ENCODE peak calls at places on chromosomes 11 and 22, in nine cellular contexts. E, W, J, Z, X, Q, H, U and D are unnamed samples.

GRCh38 chr11:57276169-57276854 is 39.3 kb upstream of the APLNR start:
- DNase-seq in E (no peak), W (no peak), J (no peak), Z (no peak), X (no peak), Q (no peak), H (no peak), U (no peak), D (no peak)

GRCh38 chr11:63534895-63535461 is 1.6 kb upstream of the PLAAT4 start:
- DNase-seq in E (no peak), W (no peak), J (no peak), Z (no peak), X (no peak), Q (no peak), H (no peak), U (no peak), D (no peak)

GRCh38 chr11:65045061-65045460 is 4.1 kb downstream of the SAC3D1 start:
- DNase-seq in E (no peak), W (no peak), J (no peak), Z (no peak), X (no peak), Q (no peak), H (no peak), U (no peak), D (no peak)

GRCh38 chr11:66289548-66290331 is 797 bp upstream of the YIF1A start:
- DNase-seq in E (peak), W (peak), J (no peak), Z (peak), X (peak), Q (peak), H (no peak), U (no peak), D (no peak)

GRCh38 chr11:27456140-27456801 is 16.3 kb downstream of the LGR4 start:
- DNase-seq in E (no peak), W (no peak), J (peak), Z (no peak), X (no peak), Q (no peak), H (no peak), U (no peak), D (no peak)

GRCh38 chr11:65482306-65482850 is 16.5 kb upstream of the MALAT1 start:
- DNase-seq in E (no peak), W (no peak), J (no peak), Z (no peak), X (no peak), Q (no peak), H (no peak), U (no peak), D (no peak)

GRCh38 chr11:26779466-26779865 is 57.6 kb upstream of the SLC5A12 start:
- DNase-seq in E (no peak), W (no peak), J (no peak), Z (no peak), X (no peak), Q (no peak), H (no peak), U (no peak), D (no peak)

GRCh38 chr22:38871360-38872171 is 450 bp downstream of the CBX6 start:
- DNase-seq in E (no peak), W (peak), J (no peak), Z (peak), X (peak), Q (no peak), H (no peak), U (no peak), D (no peak)

GRCh38 chr11:107157146-107157808 is 139.0 kb upstream of the GUCY1A2 start:
- DNase-seq in E (no peak), W (no peak), J (no peak), Z (no peak), X (no peak), Q (no peak), H (no peak), U (no peak), D (no peak)

GRCh38 chr11:105357764-105358163 is 218.2 kb upstream of the CARD18 start:
- DNase-seq in E (no peak), W (no peak), J (peak), Z (no peak), X (no peak), Q (no peak), H (no peak), U (no peak), D (no peak)

GRCh38 chr11:94776351-94777321 is 8.5 kb downstream of the AMOTL1 start:
- DNase-seq in E (peak), W (no peak), J (peak), Z (peak), X (no peak), Q (no peak), H (peak), U (no peak), D (peak)

GRCh38 chr11:107623183-107623582 is 32.2 kb downstream of the ELMOD1 start:
- DNase-seq in E (no peak), W (no peak), J (no peak), Z (no peak), X (no peak), Q (no peak), H (no peak), U (no peak), D (no peak)

GRCh38 chr11:92492372-92492771 is 267.8 kb downstream of the FAT3 start:
- DNase-seq in E (no peak), W (no peak), J (no peak), Z (no peak), X (no peak), Q (no peak), H (no peak), U (no peak), D (no peak)

GRCh38 chr11:103317118-103317517 is 207.9 kb downstream of the DYNC2H1 start:
- DNase-seq in E (no peak), W (no peak), J (no peak), Z (no peak), X (no peak), Q (no peak), H (no peak), U (no peak), D (peak)

GRCh38 chr22:24423519-24424000 is 3.8 kb upstream of the ADORA2A start:
- DNase-seq in E (no peak), W (peak), J (peak), Z (peak), X (peak), Q (peak), H (peak), U (peak), D (peak)

GRCh38 chr11:66068923-66069714 is 953 bp upstream of the PACS1 start:
- DNase-seq in E (peak), W (no peak), J (peak), Z (no peak), X (peak), Q (no peak), H (no peak), U (no peak), D (no peak)

GRCh38 chr11:10211470-10211869 is 82.5 kb downstream of the SBF2 start:
- DNase-seq in E (no peak), W (no peak), J (no peak), Z (no peak), X (no peak), Q (no peak), H (no peak), U (no peak), D (no peak)

GRCh38 chr11:117946196-117946841 is 17.1 kb upstream of the TMPRSS13 start:
- DNase-seq in E (no peak), W (no peak), J (no peak), Z (no peak), X (no peak), Q (no peak), H (no peak), U (no peak), D (no peak)

GRCh38 chr11:124394408-124394807 is 4.4 kb downstream of the OR8B3 start:
- DNase-seq in E (no peak), W (no peak), J (peak), Z (no peak), X (no peak), Q (no peak), H (no peak), U (no peak), D (no peak)

GRCh38 chr11:68843052-68843561 is 1.4 kb upstream of the CPT1A start:
- DNase-seq in E (no peak), W (no peak), J (no peak), Z (no peak), X (no peak), Q (no peak), H (peak), U (no peak), D (no peak)

GRCh38 chr11:73236205-73236765 is 18.2 kb downstream of the P2RY2 start:
- DNase-seq in E (no peak), W (no peak), J (no peak), Z (no peak), X (no peak), Q (peak), H (no peak), U (no peak), D (no peak)

GRCh38 chr11:110772863-110773262 is 60.6 kb upstream of the ARHGAP20 start:
- DNase-seq in E (no peak), W (no peak), J (no peak), Z (no peak), X (no peak), Q (no peak), H (no peak), U (no peak), D (no peak)

GRCh38 chr22:48975886-48976285 is 851.8 kb downstream of the BRD1 start:
- DNase-seq in E (no peak), W (no peak), J (no peak), Z (no peak), X (no peak), Q (no peak), H (no peak), U (no peak), D (no peak)

GRCh38 chr11:43580735-43581369 is 99.7 kb upstream of the HSD17B12 start:
- DNase-seq in E (no peak), W (no peak), J (no peak), Z (no peak), X (no peak), Q (no peak), H (no peak), U (no peak), D (no peak)

GRCh38 chr11:3952715-3953114 is 97.3 kb downstream of the STIM1 start:
- DNase-seq in E (no peak), W (no peak), J (no peak), Z (no peak), X (no peak), Q (no peak), H (no peak), U (no peak), D (no peak)

GRCh38 chr11:3953327-3953726 is 97.9 kb downstream of the STIM1 start:
- DNase-seq in E (no peak), W (no peak), J (no peak), Z (no peak), X (no peak), Q (no peak), H (no peak), U (no peak), D (no peak)

GRCh38 chr11:3955299-3955665 is 99.8 kb downstream of the STIM1 start:
- DNase-seq in E (no peak), W (no peak), J (no peak), Z (no peak), X (no peak), Q (no peak), H (no peak), U (no peak), D (peak)

GRCh38 chr11:3956038-3956437 is 100.6 kb downstream of the STIM1 start:
- DNase-seq in E (no peak), W (no peak), J (no peak), Z (no peak), X (no peak), Q (no peak), H (no peak), U (no peak), D (no peak)

DNA sequence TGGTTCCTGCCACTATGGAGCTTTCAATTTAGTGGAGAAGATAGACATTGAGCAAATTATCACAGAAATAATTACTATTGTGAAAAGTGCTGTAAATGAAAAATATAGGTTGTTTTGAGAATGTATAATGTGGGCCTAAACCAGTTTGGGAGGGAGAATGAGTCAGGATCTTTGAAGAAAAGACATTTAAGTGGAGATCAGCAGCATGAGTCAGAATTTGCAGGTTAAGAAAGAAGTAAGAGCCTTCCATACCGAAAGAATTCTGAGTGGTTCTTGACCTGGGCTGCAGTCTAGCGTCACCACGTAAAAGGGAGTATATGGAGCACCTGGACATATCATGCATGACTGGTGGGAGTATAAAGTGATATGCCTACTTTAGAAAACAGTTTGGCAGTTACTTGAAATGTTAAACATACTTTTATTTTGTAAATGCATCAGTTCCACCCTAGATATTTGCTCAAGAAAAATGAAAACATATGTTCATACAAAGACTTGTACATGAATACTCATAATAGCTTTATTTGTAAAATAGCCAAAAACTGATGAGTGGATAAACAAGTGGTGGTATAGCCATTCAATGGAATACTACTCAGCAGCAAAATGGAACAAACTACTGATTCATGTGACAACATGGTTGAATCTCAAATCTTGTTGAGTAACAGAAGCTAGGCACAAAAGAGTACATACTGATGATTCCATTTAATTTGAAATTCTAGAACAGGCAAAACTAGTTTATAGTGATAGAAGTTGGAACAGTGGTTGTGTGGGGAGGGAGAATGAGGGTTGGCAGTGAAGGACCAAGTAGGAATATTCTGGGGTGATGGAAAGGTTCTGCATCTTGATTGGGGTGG is 99.2 kb downstream of the STIM1 start:
- DNase-seq in E (no peak), W (no peak), J (peak), Z (no peak), X (no peak), Q (no peak), H (no peak), U (no peak), D (peak)
- TF ChIP-seq CTCF in E (no peak), W (no peak), J (no peak), Z (no peak), X (no peak), Q (no peak), H (no peak), U (no peak), D (no peak)

DNA sequence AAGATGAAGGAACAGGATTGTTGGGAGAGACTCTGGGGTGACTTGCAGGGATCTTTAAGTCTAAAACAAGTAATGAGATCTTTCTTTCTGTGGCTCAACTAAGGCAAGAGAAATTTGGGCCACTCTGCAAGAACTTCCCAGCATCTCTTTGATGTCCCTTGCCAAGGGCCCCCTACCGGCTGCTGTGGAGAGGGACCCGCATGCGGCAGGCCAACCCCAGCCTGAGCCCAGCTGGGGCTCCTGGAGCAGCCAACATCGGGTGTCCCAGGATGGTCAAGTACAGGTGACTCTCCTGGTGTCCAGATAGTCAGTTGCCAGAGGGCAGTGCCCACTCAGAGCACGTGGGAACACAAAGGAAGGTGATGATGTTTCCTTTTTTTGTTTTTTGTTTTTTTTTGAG is 363.2 kb downstream of the TBC1D22A start:
- DNase-seq in E (no peak), W (no peak), J (no peak), Z (peak), X (no peak), Q (peak), H (no peak), U (no peak), D (no peak)
- TF ChIP-seq CTCF in E (peak), W (peak), J (no peak), Z (no peak), X (no peak), Q (no peak), H (no peak), U (no peak), D (no peak)

DNA sequence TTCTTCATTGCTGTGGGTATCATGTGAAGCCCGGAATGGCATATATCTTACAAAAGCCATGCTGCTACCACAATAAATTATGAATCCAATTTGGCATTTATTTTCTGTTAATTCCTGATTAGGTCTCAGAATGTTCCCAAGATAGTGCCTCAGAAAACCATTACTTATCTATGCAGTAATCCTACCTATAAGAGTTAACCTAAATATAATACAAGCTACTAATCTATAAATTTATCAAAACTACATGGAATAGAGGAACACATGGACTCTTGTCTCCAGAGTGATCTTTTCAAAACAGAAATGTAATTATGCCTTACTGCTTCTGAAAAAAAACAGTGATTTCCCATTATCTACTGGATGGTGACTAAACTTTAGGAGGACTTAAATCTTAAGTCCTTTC is 687.8 kb upstream of the ANO5 start:
- DNase-seq in E (no peak), W (no peak), J (no peak), Z (no peak), X (no peak), Q (no peak), H (no peak), U (no peak), D (no peak)
- TF ChIP-seq CTCF in E (no peak), W (no peak), J (no peak), Z (no peak), X (no peak), Q (no peak), H (no peak), U (no peak), D (no peak)

GRCh38 chr22:18067121-18067520 is 10.7 kb upstream of the PEX26 start:
- DNase-seq in E (no peak), W (no peak), J (no peak), Z (no peak), X (no peak), Q (no peak), H (no peak), U (no peak), D (no peak)

GRCh38 chr22:18064636-18065035 is 13.2 kb upstream of the PEX26 start:
- DNase-seq in E (no peak), W (no peak), J (no peak), Z (no peak), X (no peak), Q (peak), H (no peak), U (no peak), D (no peak)

GRCh38 chr22:18066181-18066859 is 11.5 kb upstream of the PEX26 start:
- DNase-seq in E (no peak), W (no peak), J (no peak), Z (no peak), X (no peak), Q (peak), H (no peak), U (no peak), D (no peak)

GRCh38 chr22:18063311-18063710 is 14.5 kb upstream of the PEX26 start:
- DNase-seq in E (no peak), W (no peak), J (no peak), Z (no peak), X (no peak), Q (no peak), H (no peak), U (no peak), D (no peak)

GRCh38 chr22:18065256-18065655 is 12.5 kb upstream of the PEX26 start:
- DNase-seq in E (no peak), W (no peak), J (no peak), Z (no peak), X (no peak), Q (peak), H (no peak), U (no peak), D (no peak)
- TF ChIP-seq CTCF in E (no peak), W (no peak), J (no peak), Z (no peak), X (peak), Q (no peak), H (no peak), U (no peak), D (no peak)

DNA sequence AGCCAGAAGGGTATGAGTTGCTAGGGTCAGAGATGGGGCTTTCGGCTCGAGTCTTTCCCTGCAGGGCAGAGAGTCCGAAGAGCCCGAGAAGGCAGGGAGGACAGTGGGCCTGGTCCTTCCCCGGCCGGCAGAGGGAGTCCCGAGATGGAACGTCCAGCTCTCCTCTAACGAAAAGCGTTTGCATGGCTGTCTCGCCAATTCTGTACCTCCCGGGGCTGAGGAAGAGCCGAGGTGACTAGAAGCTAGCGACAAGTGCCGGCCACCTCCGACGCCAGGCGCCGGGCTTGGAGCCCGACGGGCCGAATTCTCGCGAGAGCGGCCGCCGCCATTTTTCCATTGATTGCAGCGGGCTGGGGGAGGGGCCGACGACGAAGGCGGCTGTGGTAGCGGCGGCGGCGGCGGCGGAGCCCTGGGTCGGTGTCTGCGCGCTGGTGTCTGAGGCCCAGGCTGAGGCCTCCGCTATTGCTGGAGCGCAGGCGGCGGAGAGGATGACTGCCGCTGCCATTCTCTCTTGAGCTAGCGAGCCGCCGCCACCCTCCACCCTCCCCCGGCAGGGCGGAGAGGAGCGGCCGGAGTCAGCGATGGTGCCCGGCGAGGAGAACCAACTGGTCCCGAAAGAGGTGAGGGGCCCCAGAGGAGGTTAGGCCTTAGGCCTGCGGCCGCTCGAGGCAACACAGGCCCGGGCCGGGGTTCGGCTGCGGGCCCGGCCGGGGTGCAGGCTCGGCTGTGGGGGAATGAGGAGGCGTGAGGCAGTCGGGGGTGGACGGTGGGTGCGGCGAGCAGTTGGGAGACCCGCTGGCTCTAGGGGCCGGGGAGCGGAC is at the start of gene USP47:
- DNase-seq in E (no peak), W (peak), J (peak), Z (peak), X (peak), Q (peak), H (peak), U (peak), D (peak)
- TF ChIP-seq CTCF in E (peak), W (peak), J (peak), Z (peak), X (peak), Q (peak), H (peak), U (peak), D (peak)

GRCh38 chr11:119584193-119585037 is 144.6 kb downstream of the NECTIN1 start:
- DNase-seq in E (peak), W (peak), J (peak), Z (peak), X (peak), Q (peak), H (peak), U (no peak), D (peak)

GRCh38 chr11:119580751-119581150 is 148.2 kb downstream of the NECTIN1 start:
- DNase-seq in E (no peak), W (no peak), J (no peak), Z (no peak), X (no peak), Q (no peak), H (no peak), U (no peak), D (no peak)

GRCh38 chr11:119585038-119585666 is 143.8 kb downstream of the NECTIN1 start:
- DNase-seq in E (no peak), W (no peak), J (no peak), Z (no peak), X (peak), Q (no peak), H (peak), U (no peak), D (no peak)

GRCh38 chr11:119586181-119586580 is 142.8 kb downstream of the NECTIN1 start:
- DNase-seq in E (no peak), W (no peak), J (no peak), Z (no peak), X (no peak), Q (no peak), H (no peak), U (no peak), D (no peak)

GRCh38 chr11:119583585-119583984 is 145.4 kb downstream of the NECTIN1 start:
- DNase-seq in E (no peak), W (no peak), J (no peak), Z (no peak), X (no peak), Q (no peak), H (no peak), U (no peak), D (no peak)
- TF ChIP-seq CTCF in E (no peak), W (peak), J (peak), Z (no peak), X (peak), Q (no peak), H (no peak), U (no peak), D (no peak)

GRCh38 chr11:279040-279965 is 1.1 kb downstream of the NLRP6 start:
- DNase-seq in E (no peak), W (no peak), J (no peak), Z (peak), X (peak), Q (peak), H (no peak), U (no peak), D (no peak)
- TF ChIP-seq CTCF in E (no peak), W (no peak), J (no peak), Z (no peak), X (no peak), Q (no peak), H (no peak), U (no peak), D (no peak)